ENCODE peak calls at places on chromosomes 7 and 10, in ten cellular contexts. V is tibial artery, F is lower lobe of right lung, D is astrocyte, Z is endodermal cell, J is A549, T is gastrocnemius medialis, X is Panc1, G is uterus, L is stomach. Q is an unnamed sample.
A peak's percentile ranks its signal among the peaks of the same experiment; 100 is the strongest.

GRCh38 chr7:5758286-5758685 is 23.2 kb downstream of the RNF216 start:
- DNase-seq in V (no peak), F (no peak), D (no peak), Z (no peak), J (no peak), T (no peak), X (no peak), G (no peak), L (no peak), Q (no peak)

GRCh38 chr10:26790596-26790995 is 70.2 kb downstream of the ABI1 start:
- DNase-seq in V (no peak), F (no peak), D (peak; percentile 9), Z (no peak), J (no peak), T (no peak), X (no peak), G (no peak), L (no peak), Q (no peak)

GRCh38 chr7:164882-165660 is 27.3 kb upstream of the FAM20C start:
- DNase-seq in V (no peak), F (peak; percentile 38), D (no peak), Z (no peak), J (no peak), T (no peak), X (no peak), G (no peak), L (peak; percentile 82), Q (no peak)

GRCh38 chr7:80392229-80393169 is 119.4 kb downstream of the GNAT3 start:
- DNase-seq in V (no peak), F (no peak), D (no peak), Z (no peak), J (peak; percentile 3), T (no peak), X (no peak), G (no peak), L (no peak), Q (no peak)

GRCh38 chr10:17655567-17656146 is 11.7 kb downstream of the STAM start:
- DNase-seq in V (no peak), F (no peak), D (peak; percentile 68), Z (no peak), J (no peak), T (no peak), X (no peak), G (no peak), L (no peak), Q (no peak)

GRCh38 chr10:69644658-69645295 is 14.7 kb downstream of the FAM241B start:
- DNase-seq in V (no peak), F (no peak), D (peak; percentile 16), Z (peak; percentile 94), J (peak; percentile 90), T (no peak), X (no peak), G (peak; percentile 38), L (peak; percentile 61), Q (no peak)

GRCh38 chr10:12774219-12774894 is 227.2 kb downstream of the CCDC3 start:
- DNase-seq in V (no peak), F (no peak), D (no peak), Z (peak; percentile 84), J (no peak), T (no peak), X (no peak), G (no peak), L (no peak), Q (no peak)

GRCh38 chr10:52004342-52004949 is 305.1 kb upstream of the CSTF2T start:
- DNase-seq in V (no peak), F (no peak), D (peak; percentile 3), Z (no peak), J (peak; percentile 38), T (no peak), X (peak; percentile 8), G (no peak), L (no peak), Q (no peak)

GRCh38 chr7:69800495-69800894 is 202.2 kb downstream of the AUTS2 start:
- DNase-seq in V (no peak), F (peak; percentile 47), D (peak; percentile 40), Z (peak; percentile 82), J (peak; percentile 30), T (no peak), X (no peak), G (no peak), L (no peak), Q (no peak)

GRCh38 chr7:146791344-146792300 is 675.0 kb downstream of the CNTNAP2 start:
- DNase-seq in V (no peak), F (no peak), D (no peak), Z (peak; percentile 61), J (no peak), T (no peak), X (no peak), G (no peak), L (no peak), Q (no peak)

GRCh38 chr10:93603023-93603422 is 2.0 kb upstream of the RBP4 start:
- DNase-seq in V (no peak), F (no peak), D (no peak), Z (no peak), J (no peak), T (no peak), X (no peak), G (no peak), L (no peak), Q (no peak)
- H3K4me3 ChIP-seq in V (no peak overlapping the region), F (no peak overlapping the region), D (no peak overlapping the region), Z (no peak overlapping the region), J (no peak overlapping the region), T (no peak overlapping the region), X (no peak overlapping the region), G (no peak overlapping the region), L (no peak overlapping the region), Q (no peak overlapping the region)

GRCh38 chr10:121497513-121497912 is 100.7 kb downstream of the FGFR2 start:
- DNase-seq in V (no peak), F (no peak), D (no peak), Z (no peak), J (no peak), T (no peak), X (no peak), G (no peak), L (no peak), Q (no peak)
- TF ChIP-seq CTCF in V (no peak), F (no peak), D (no peak), Z (no peak), J (no peak), T (no peak), X (no peak), G (no peak), L (no peak), Q (no peak)

GRCh38 chr7:139696547-139696946 is 81.3 kb downstream of the HIPK2 start:
- DNase-seq in V (no peak), F (no peak), D (no peak), Z (no peak), J (no peak), T (no peak), X (no peak), G (no peak), L (no peak), Q (no peak)

GRCh38 chr7:139698879-139699278 is 78.9 kb downstream of the HIPK2 start:
- DNase-seq in V (no peak), F (no peak), D (no peak), Z (no peak), J (no peak), T (no peak), X (no peak), G (no peak), L (no peak), Q (no peak)

GRCh38 chr7:139699640-139700504 is 77.9 kb downstream of the HIPK2 start:
- DNase-seq in V (no peak), F (no peak), D (no peak), Z (peak; percentile 82), J (no peak), T (no peak), X (no peak), G (no peak), L (peak; percentile 25), Q (no peak)

GRCh38 chr7:139697031-139697430 is 80.8 kb downstream of the HIPK2 start:
- DNase-seq in V (no peak), F (no peak), D (no peak), Z (no peak), J (no peak), T (no peak), X (no peak), G (no peak), L (peak; percentile 57), Q (no peak)

DNA sequence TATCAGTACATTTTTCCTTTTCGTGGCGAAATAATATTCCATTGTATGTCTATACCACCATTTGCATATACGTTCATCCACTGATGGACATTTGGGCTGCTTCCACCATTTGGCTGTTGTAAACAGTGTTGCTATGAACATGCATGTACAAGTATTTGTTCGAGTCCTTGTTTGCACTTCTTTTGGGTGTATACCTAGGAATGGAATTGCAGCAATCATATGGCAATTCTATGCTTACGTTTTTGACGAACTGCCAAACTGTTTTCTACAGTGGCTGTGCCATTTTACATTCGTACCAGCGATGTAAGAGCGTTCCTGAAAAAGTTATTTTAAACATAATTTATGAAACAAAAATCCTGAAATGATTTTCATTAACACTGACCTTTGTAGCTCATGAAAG is 79.5 kb downstream of the HIPK2 start:
- DNase-seq in V (no peak), F (no peak), D (no peak), Z (no peak), J (no peak), T (no peak), X (no peak), G (no peak), L (no peak), Q (no peak)
- H3K4me1 ChIP-seq in V (no peaks in the 10 kb centered on the region), F (peaks cover 43% of the 10 kb centered on the region), D (peaks cover 14% of the 10 kb centered on the region), Z (no peaks in the 10 kb centered on the region), J (peaks cover 11% of the 10 kb centered on the region), T (peaks cover 15% of the 10 kb centered on the region), X (peaks cover 5% of the 10 kb centered on the region), G (no peaks in the 10 kb centered on the region), L (peaks cover 68% of the 10 kb centered on the region), Q (peaks cover 10% of the 10 kb centered on the region)

GRCh38 chr10:21427804-21428481 is 97.5 kb downstream of the SKIDA1 start:
- DNase-seq in V (no peak), F (no peak), D (peak; percentile 20), Z (no peak), J (no peak), T (no peak), X (no peak), G (no peak), L (no peak), Q (no peak)

GRCh38 chr10:21423850-21424249 is 101.6 kb downstream of the SKIDA1 start:
- DNase-seq in V (no peak), F (no peak), D (no peak), Z (no peak), J (no peak), T (no peak), X (no peak), G (no peak), L (no peak), Q (no peak)

GRCh38 chr10:21423338-21423737 is 102.1 kb downstream of the SKIDA1 start:
- DNase-seq in V (no peak), F (no peak), D (no peak), Z (no peak), J (no peak), T (no peak), X (no peak), G (no peak), L (no peak), Q (no peak)

GRCh38 chr10:21421794-21422193 is 103.7 kb downstream of the SKIDA1 start:
- DNase-seq in V (no peak), F (no peak), D (no peak), Z (no peak), J (no peak), T (no peak), X (no peak), G (no peak), L (no peak), Q (no peak)

DNA sequence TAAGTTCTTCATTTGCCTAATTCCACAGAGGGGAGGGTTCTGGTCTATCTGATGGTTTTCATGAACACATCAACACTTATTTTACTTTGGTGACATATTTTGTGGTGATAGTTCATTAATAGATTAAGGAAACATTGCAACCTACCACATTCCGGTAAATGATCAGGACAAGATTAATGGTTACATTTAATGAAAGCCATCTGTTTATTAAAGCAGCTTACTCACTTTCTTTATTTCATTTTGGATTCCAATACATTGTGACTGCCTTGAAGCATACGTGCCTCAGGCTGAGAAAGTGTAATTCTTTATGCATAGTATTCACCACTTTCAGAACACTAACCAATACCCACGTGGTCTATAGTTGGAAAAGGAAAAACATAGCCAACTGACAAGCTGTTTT is 101.0 kb downstream of the SKIDA1 start:
- DNase-seq in V (no peak), F (no peak), D (peak; percentile 48), Z (no peak), J (no peak), T (no peak), X (no peak), G (no peak), L (no peak), Q (no peak)
- H3K4me3 ChIP-seq in V (no peak overlapping the region), F (no peak overlapping the region), D (no peak overlapping the region), Z (no peak overlapping the region), J (no peak overlapping the region), T (no peak overlapping the region), X (no peak overlapping the region), G (no peak overlapping the region), L (no peak overlapping the region), Q (no peak overlapping the region)